ENCODE peak calls at places on chromosomes 3 and 15, in six cellular contexts. P is NCI-H69, K is A549, C is T-helper 2 cell, W is ELR, L is EL. T is an unnamed sample.

GRCh38 chr3:26428992-26429391 is 193.6 kb upstream of the LRRC3B start:
- DNase-seq in P (no peak), K (no peak), C (no peak), W (no peak), L (no peak), T (no peak)

GRCh38 chr3:112307557-112307956 is 13.5 kb upstream of the SLC9C1 start:
- DNase-seq in P (no peak), K (no peak), C (no peak), W (no peak), L (no peak), T (no peak)

GRCh38 chr3:55511895-55512585 is 24.9 kb upstream of the WNT5A start:
- DNase-seq in P (no peak), K (no peak), C (no peak), W (peak; percentile 47), L (peak; percentile 74), T (no peak)

GRCh38 chr3:132284006-132284405 is 33.2 kb upstream of the ACP3 start:
- DNase-seq in P (no peak), K (no peak), C (no peak), W (no peak), L (no peak), T (no peak)

GRCh38 chr3:139455855-139456254 is 20.5 kb downstream of the RBP2 start:
- DNase-seq in P (peak; percentile 76), K (peak; percentile 4), C (no peak), W (peak; percentile 3), L (no peak), T (no peak)

GRCh38 chr3:101158374-101158773 is 162.0 kb downstream of the IMPG2 start:
- DNase-seq in P (no peak), K (no peak), C (no peak), W (peak; percentile 28), L (no peak), T (no peak)

GRCh38 chr3:184260571-184261269 is 633 bp downstream of the CAMK2N2 start:
- DNase-seq in P (peak; percentile 76), K (no peak), C (no peak), W (no peak), L (no peak), T (no peak)

GRCh38 chr3:58254144-58254543 is 16.6 kb downstream of the ABHD6 start:
- DNase-seq in P (peak; percentile 7), K (no peak), C (no peak), W (no peak), L (no peak), T (no peak)

GRCh38 chr3:41199866-41200668 is 762 bp downstream of the CTNNB1 start:
- DNase-seq in P (peak; percentile 66), K (peak; percentile 33), C (peak; percentile 20), W (peak; percentile 55), L (peak; percentile 45), T (peak; percentile 19)

GRCh38 chr3:1092771-1093170 is at the start of gene CNTN6:
- DNase-seq in P (peak; percentile 54), K (no peak), C (no peak), W (no peak), L (no peak), T (no peak)

GRCh38 chr3:190261740-190262139 is 60.5 kb downstream of the CLDN1 start:
- DNase-seq in P (no peak), K (no peak), C (no peak), W (no peak), L (no peak), T (no peak)

GRCh38 chr15:70140543-70141375 is 43.0 kb upstream of the TLE3 start:
- DNase-seq in P (peak; percentile 69), K (no peak), C (no peak), W (peak; percentile 21), L (peak; percentile 26), T (no peak)

GRCh38 chr15:95922431-95922830 is 408.1 kb upstream of the NR2F2 start:
- DNase-seq in P (no peak), K (no peak), C (no peak), W (peak; percentile 2), L (no peak), T (no peak)

GRCh38 chr3:51916418-51916817 is 13.3 kb upstream of the IQCF1 start:
- DNase-seq in P (no peak), K (no peak), C (no peak), W (no peak), L (no peak), T (no peak)

GRCh38 chr3:46351646-46352045 is 2.3 kb upstream of the CCR2 start:
- DNase-seq in P (no peak), K (no peak), C (no peak), W (no peak), L (peak; percentile 18), T (no peak)

GRCh38 chr3:151581046-151581445 is 120.2 kb upstream of the IGSF10 start:
- DNase-seq in P (no peak), K (no peak), C (no peak), W (no peak), L (no peak), T (no peak)

GRCh38 chr15:62928996-62929350 is 113.6 kb upstream of the TPM1 start:
- DNase-seq in P (no peak), K (peak; percentile 55), C (no peak), W (peak; percentile 94), L (peak; percentile 85), T (no peak)

GRCh38 chr3:72347819-72348319 is 500.4 kb downstream of the SHQ1 start:
- DNase-seq in P (no peak), K (no peak), C (no peak), W (peak; percentile 76), L (peak; percentile 67), T (peak; percentile 70)

GRCh38 chr3:24471480-24471879 is 23.2 kb downstream of the THRB start:
- DNase-seq in P (no peak), K (no peak), C (no peak), W (no peak), L (no peak), T (no peak)

GRCh38 chr3:170047133-170047404 is 9.3 kb downstream of the GPR160 start:
- DNase-seq in P (no peak), K (no peak), C (no peak), W (no peak), L (no peak), T (no peak)

GRCh38 chr15:68252925-68253534 is 23.5 kb upstream of the CLN6 start:
- DNase-seq in P (peak; percentile 83), K (peak; percentile 82), C (no peak), W (peak; percentile 85), L (peak; percentile 76), T (peak; percentile 51)

GRCh38 chr3:189049458-189050231 is 122.1 kb upstream of the TPRG1 start:
- DNase-seq in P (no peak), K (no peak), C (no peak), W (peak; percentile 23), L (no peak), T (no peak)

GRCh38 chr3:29370451-29371420 is 89.9 kb downstream of the RBMS3 start:
- DNase-seq in P (no peak), K (no peak), C (no peak), W (peak; percentile 14), L (no peak), T (no peak)

GRCh38 chr3:127822836-127823589 is 698 bp upstream of the MGLL start:
- DNase-seq in P (peak; percentile 59), K (no peak), C (no peak), W (peak; percentile 45), L (peak; percentile 30), T (peak; percentile 41)

GRCh38 chr15:65275104-65275727 is 11.5 kb downstream of the PARP16 start:
- DNase-seq in P (peak; percentile 15), K (no peak), C (no peak), W (no peak), L (no peak), T (no peak)

GRCh38 chr3:4292301-4292700 is 10.9 kb upstream of the SETMAR start:
- DNase-seq in P (peak; percentile 32), K (no peak), C (no peak), W (no peak), L (no peak), T (no peak)

GRCh38 chr3:122085666-122086065 is 30.5 kb downstream of the CD86 start:
- DNase-seq in P (no peak), K (no peak), C (no peak), W (no peak), L (peak; percentile 20), T (no peak)

GRCh38 chr3:115321396-115321795 is 174.3 kb upstream of the ZBTB20 start:
- DNase-seq in P (peak; percentile 86), K (no peak), C (no peak), W (peak; percentile 56), L (peak; percentile 58), T (no peak)

GRCh38 chr3:116444819-116445290 is 432 bp downstream of the LSAMP start:
- DNase-seq in P (peak; percentile 65), K (no peak), C (no peak), W (no peak), L (no peak), T (no peak)

T was measured in mucosa of gallbladder.